ENCODE peak calls at places on chromosomes 4 and X, in eight cellular contexts. R is HepG2, B is SK-N-SH, S is IMR-90, P is fibroblast of lung, D is GM23248, M is endothelial cell of umbilical vein, Q is trophoblast cell. A is an unnamed sample. For H3K27me3 and H3K9me3, the result is how much of the 10 kb centered on the place peaks cover.

GRCh38 chr4:55308071-55308470 is 38.0 kb upstream of the SRD5A3 start:
- DNase-seq in D (no peak), P (no peak), M (no peak), S (no peak), Q (no peak), B (no peak), R (no peak), A (no peak)

GRCh38 chrX:15204130-15204751 is 65.6 kb downstream of the ASB9 start:
- DNase-seq in D (no peak), R (no peak), M (no peak), S (no peak), B (no peak), P (no peak), Q (no peak), A (no peak)

GRCh38 chrX:15855562-15856256 is 1.1 kb upstream of the AP1S2 start:
- DNase-seq in B (no peak), Q (no peak), M (peak), P (no peak), R (no peak), D (no peak), S (no peak), A (peak)

GRCh38 chr4:41221850-41222249 is 7.5 kb upstream of the APBB2 start:
- DNase-seq in M (no peak), B (no peak), R (no peak), S (no peak), Q (no peak), P (no peak), D (no peak), A (no peak)

GRCh38 chr4:116877069-116877468 is 208.3 kb downstream of the TRAM1L1 start:
- DNase-seq in P (no peak), M (no peak), B (no peak), Q (no peak), S (no peak), R (no peak), D (no peak), A (no peak)

GRCh38 chr4:53592686-53593641 is 1.7 kb upstream of the LNX1 start:
- DNase-seq in D (no peak), P (peak), M (peak), R (no peak), S (no peak), Q (peak), B (no peak), A (peak)

GRCh38 chr4:118829107-118829506 is 6.8 kb downstream of the SEC24D start:
- DNase-seq in P (no peak), Q (no peak), B (no peak), S (no peak), R (no peak), M (no peak), D (no peak), A (no peak)

GRCh38 chrX:82230013-82230412 is 1028.1 kb downstream of the SH3BGRL start:
- DNase-seq in R (no peak), B (no peak), M (no peak), D (no peak), P (no peak), S (no peak), Q (no peak), A (no peak)

GRCh38 chr4:73964862-73965611 is 16.8 kb downstream of the PF4 start:
- DNase-seq in Q (no peak), D (peak), P (no peak), M (peak), S (no peak), R (peak), B (no peak), A (peak)

GRCh38 chr4:7565483-7565882 is 130.8 kb upstream of the PSAPL1 start:
- DNase-seq in R (no peak), P (no peak), D (no peak), B (no peak), Q (no peak), M (no peak), S (no peak), A (no peak)

GRCh38 chr4:163191999-163192398 is 25.3 kb upstream of the NAF1 start:
- DNase-seq in Q (no peak), S (peak), P (no peak), B (no peak), D (peak), R (peak), M (peak), A (no peak)

GRCh38 chr4:159047478-159048165 is 55.3 kb upstream of the RAPGEF2 start:
- DNase-seq in R (peak), S (peak), M (peak), Q (peak), P (peak), D (peak), B (no peak), A (no peak)

GRCh38 chr4:3486556-3487270 is 23.6 kb downstream of the DOK7 start:
- DNase-seq in R (no peak), B (peak), S (no peak), M (no peak), Q (no peak), D (no peak), P (no peak), A (peak)

GRCh38 chr4:25575581-25575980 is 80.1 kb upstream of the SLC34A2 start:
- DNase-seq in B (no peak), Q (no peak), P (no peak), D (no peak), S (no peak), M (no peak), R (no peak), A (no peak)

GRCh38 chr4:99379571-99379970 is 27.0 kb upstream of the ADH1C start:
- DNase-seq in R (no peak), P (no peak), D (no peak), Q (no peak), B (no peak), M (no peak), S (peak), A (no peak)

GRCh38 chr4:36325916-36326315 is 44.5 kb downstream of the DTHD1 start:
- DNase-seq in Q (no peak), P (no peak), R (no peak), B (no peak), S (no peak), M (no peak), D (no peak), A (no peak)

GRCh38 chr4:183763990-183764754 is 105.1 kb downstream of the TRAPPC11 start:
- DNase-seq in D (no peak), S (no peak), M (no peak), R (no peak), P (no peak), Q (no peak), B (no peak), A (no peak)

GRCh38 chr4:82797591-82798081 is 960 bp downstream of the SCD5 start:
- DNase-seq in R (no peak), D (peak), B (peak), S (peak), P (peak), Q (no peak), M (peak), A (peak)

GRCh38 chr4:153780876-153781275 is 8.0 kb downstream of the SFRP2 start:
- DNase-seq in S (no peak), B (no peak), R (no peak), Q (no peak), M (no peak), D (no peak), P (no peak), A (no peak)

GRCh38 chr4:19736968-19737756 is 514.5 kb upstream of the SLIT2 start:
- DNase-seq in R (no peak), B (no peak), M (peak), Q (no peak), D (no peak), P (peak), S (no peak), A (peak)

GRCh38 chr4:151921811-151922210 is 161.0 kb upstream of the GATB start:
- DNase-seq in M (no peak), B (no peak), Q (no peak), D (peak), R (no peak), P (peak), S (peak), A (no peak)

GRCh38 chr4:74755486-74755885 is 38.8 kb downstream of the BTC start:
- DNase-seq in Q (no peak), M (no peak), P (peak), R (no peak), D (peak), S (no peak), B (no peak), A (no peak)

GRCh38 chr4:102552781-102553180 is 51.6 kb downstream of the NFKB1 start:
- DNase-seq in R (no peak), P (peak), Q (no peak), D (no peak), B (no peak), M (peak), S (no peak), A (no peak)

GRCh38 chrX:136260801-136261200 is 9.6 kb upstream of the MAP7D3 start:
- DNase-seq in B (no peak), P (peak), Q (no peak), R (no peak), M (peak), S (peak), D (peak), A (no peak)

GRCh38 chr4:108398836-108399235 is 221.5 kb upstream of the RPL34 start:
- DNase-seq in M (no peak), D (no peak), B (no peak), Q (no peak), S (no peak), R (no peak), P (no peak), A (no peak)

GRCh38 chr4:68062501-68062900 is 67.2 kb downstream of the TMPRSS11F start:
- DNase-seq in R (no peak), D (no peak), B (no peak), M (no peak), Q (no peak), P (no peak), S (no peak), A (no peak)

GRCh38 chrX:73446831-73447230 is at the start of gene CDX4:
- DNase-seq in B (no peak), M (no peak), R (no peak), S (no peak), D (no peak), P (no peak), Q (no peak), A (no peak)
- H3K27me3 ChIP-seq in B (under half), M (under half), R (under half), S (under half), D (under half), P (under half), Q (under half), A (half or more)

GRCh38 chr4:93767917-93768316 is 60.6 kb upstream of the ATOH1 start:
- DNase-seq in D (no peak), M (no peak), R (no peak), S (no peak), P (no peak), Q (no peak), B (no peak), A (no peak)
- H3K9me3 ChIP-seq in D (under half), M (under half), R (under half), S (under half), P (under half), Q (under half), B (under half), A (under half)

GRCh38 chrX:1592128-1592862 is 891 bp downstream of the AKAP17A start:
- DNase-seq in Q (no peak), B (peak), P (peak), R (peak), S (peak), D (peak), M (peak), A (no peak)

GRCh38 chrX:1592863-1593201 is 1.4 kb downstream of the AKAP17A start:
- DNase-seq in D (peak), Q (no peak), M (no peak), P (no peak), S (peak), B (peak), R (no peak), A (no peak)

GRCh38 chrX:1593286-1594271 is 2.2 kb downstream of the AKAP17A start:
- DNase-seq in D (no peak), S (no peak), R (no peak), Q (no peak), M (no peak), P (no peak), B (no peak), A (no peak)

GRCh38 chrX:1591102-1591862 is at the start of gene AKAP17A:
- DNase-seq in B (peak), P (peak), Q (peak), D (peak), S (peak), R (peak), M (peak), A (peak)

DNA sequence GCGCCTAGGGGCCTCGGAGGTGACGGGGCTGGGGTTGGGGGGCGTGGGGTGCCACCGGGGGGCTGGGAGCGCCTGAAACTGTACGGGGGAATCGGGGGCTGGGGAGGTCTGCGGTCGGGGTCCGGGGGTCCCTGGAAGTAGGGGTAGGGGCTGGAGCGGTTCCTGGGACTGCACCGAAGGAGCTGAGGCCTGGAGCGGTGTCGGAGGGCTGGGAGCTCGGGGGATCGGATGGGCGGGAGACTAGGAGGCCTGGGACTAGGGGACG is 391 bp downstream of the AKAP17A start:
- DNase-seq in D (peak), S (no peak), M (no peak), R (no peak), Q (no peak), B (no peak), P (no peak), A (peak)
- H2AFZ ChIP-seq in D (no peak), S (peak), M (no peak), R (no peak), Q (no peak), B (no peak), P (no peak), A (no peak)

DNA sequence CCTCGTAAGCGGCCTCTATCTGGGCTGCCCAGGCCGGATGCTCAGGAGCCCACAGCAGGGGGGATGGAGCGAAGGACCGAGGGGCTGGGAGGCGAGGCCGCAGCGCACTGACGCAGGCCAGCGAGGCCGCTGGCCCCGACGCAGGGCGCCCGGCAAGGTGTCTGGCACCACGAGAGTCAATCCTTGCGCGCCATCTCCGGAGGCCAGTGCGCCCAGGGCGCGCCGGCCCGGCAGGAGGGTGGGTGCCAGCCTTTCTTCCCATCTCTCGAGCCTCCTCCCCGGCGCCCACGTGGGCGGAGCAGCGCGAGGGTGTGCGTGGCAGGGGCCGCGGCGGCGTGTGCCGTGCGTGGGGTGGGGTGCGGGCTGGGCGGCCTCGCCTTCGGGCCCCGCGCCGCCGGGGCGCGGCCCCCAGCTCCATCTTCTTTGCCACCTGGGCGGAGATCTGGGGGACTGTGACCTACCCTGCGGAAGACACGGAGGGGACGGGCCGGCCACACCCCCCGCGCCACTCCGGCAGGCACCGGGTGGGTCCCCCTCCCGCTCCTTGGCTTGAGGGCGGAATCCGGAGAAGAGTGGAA is 916 bp downstream of the JAKMIP1 start:
- DNase-seq in D (no peak), R (no peak), Q (no peak), M (no peak), S (no peak), B (peak), P (no peak), A (peak)
- H3K27me3 ChIP-seq in D (under half), R (under half), Q (under half), M (under half), S (under half), B (under half), P (under half), A (half or more)

GRCh38 chrX:153357877-153358276 is 23.9 kb downstream of the ZNF275 start:
- DNase-seq in D (no peak), Q (no peak), R (no peak), S (no peak), B (no peak), P (no peak), M (no peak), A (no peak)
- H3K9me3 ChIP-seq in D (under half), Q (under half), R (under half), S (under half), B (under half), P (under half), M (under half), A (under half)

DNA sequence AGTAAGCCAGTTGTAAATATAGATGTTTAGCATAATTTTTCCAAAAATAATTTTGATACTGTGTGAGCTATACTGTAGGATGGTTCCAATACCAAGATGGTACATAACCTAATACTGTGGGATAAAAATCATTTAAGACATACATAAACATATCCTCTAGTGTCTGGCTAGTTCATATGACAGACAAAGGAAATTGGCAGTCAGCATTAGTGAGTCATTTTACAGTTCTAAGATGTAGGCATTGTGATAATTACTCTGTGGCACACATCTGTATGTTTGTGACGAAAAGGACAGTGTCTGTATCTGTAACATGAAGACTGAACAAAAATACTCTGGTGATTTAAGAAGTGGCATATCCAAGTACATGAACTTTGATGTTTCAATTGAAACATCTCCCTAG is 49.6 kb downstream of the UGT2A2 start:
- DNase-seq in Q (no peak), P (peak), D (no peak), B (no peak), R (no peak), M (no peak), S (no peak), A (no peak)
- H2AFZ ChIP-seq in Q (no peak), P (no peak), D (no peak), B (no peak), R (no peak), M (no peak), S (no peak), A (no peak)

A was measured in neural progenitor cell.